ENCODE peak calls at places on chromosomes 2 and 18, in six cellular contexts. Z, X, U, F, H and D are unnamed samples.

GRCh38 chr2:221346411-221346810 is 225.7 kb downstream of the EPHA4 start:
- DNase-seq in Z (no peak), X (no peak), U (no peak), F (peak; percentile 33), H (no peak), D (no peak)

GRCh38 chr18:75068682-75069435 is 140.1 kb downstream of the PTGR3 start:
- DNase-seq in Z (no peak), X (no peak), U (no peak), F (no peak), H (no peak), D (no peak)

GRCh38 chr2:241882090-241882625 is 12.6 kb downstream of the RTP5 start:
- DNase-seq in Z (peak; percentile 58), X (no peak), U (peak; percentile 93), F (peak; percentile 67), H (peak; percentile 38), D (peak; percentile 69)

GRCh38 chr2:51807229-51807628 is 775.3 kb upstream of the NRXN1 start:
- DNase-seq in Z (no peak), X (no peak), U (no peak), F (no peak), H (no peak), D (no peak)

GRCh38 chr18:48534364-48534763 is 4.5 kb upstream of the CTIF start:
- DNase-seq in Z (no peak), X (no peak), U (no peak), F (peak; percentile 55), H (no peak), D (no peak)

GRCh38 chr2:215324811-215325210 is 13.0 kb downstream of the ATIC start:
- DNase-seq in Z (no peak), X (no peak), U (no peak), F (no peak), H (no peak), D (no peak)

GRCh38 chr2:16671760-16672159 is 6.1 kb upstream of the CYRIA start:
- DNase-seq in Z (no peak), X (no peak), U (no peak), F (no peak), H (no peak), D (no peak)

GRCh38 chr18:70578480-70578879 is 289.6 kb downstream of the SOCS6 start:
- DNase-seq in Z (no peak), X (no peak), U (no peak), F (no peak), H (no peak), D (no peak)

GRCh38 chr2:203813684-203814083 is 53.9 kb upstream of the CTLA4 start:
- DNase-seq in Z (no peak), X (no peak), U (no peak), F (no peak), H (no peak), D (no peak)

GRCh38 chr2:76491503-76491902 is 780.8 kb upstream of the GCFC2 start:
- DNase-seq in Z (no peak), X (no peak), U (no peak), F (no peak), H (no peak), D (no peak)

GRCh38 chr2:215664847-215665525 is 229.1 kb upstream of the FN1 start:
- DNase-seq in Z (peak; percentile 31), X (no peak), U (no peak), F (no peak), H (no peak), D (no peak)

GRCh38 chr2:193824474-193824873 is 1629.7 kb upstream of the TMEFF2 start:
- DNase-seq in Z (no peak), X (no peak), U (no peak), F (no peak), H (no peak), D (no peak)

GRCh38 chr2:187982668-187983067 is 309.0 kb upstream of the GULP1 start:
- DNase-seq in Z (no peak), X (no peak), U (no peak), F (no peak), H (no peak), D (no peak)

GRCh38 chr18:37698508-37699035 is 133.0 kb upstream of the CELF4 start:
- DNase-seq in Z (no peak), X (no peak), U (no peak), F (no peak), H (no peak), D (no peak)

GRCh38 chr18:34760444-34760843 is 50.3 kb downstream of the DTNA start:
- DNase-seq in Z (no peak), X (no peak), U (no peak), F (no peak), H (no peak), D (peak; percentile 44)

GRCh38 chr18:1999387-1999786 is 571.9 kb downstream of the METTL4 start:
- DNase-seq in Z (no peak), X (no peak), U (no peak), F (no peak), H (no peak), D (no peak)

GRCh38 chr2:118089015-118089800 is 937 bp downstream of the INSIG2 start:
- DNase-seq in Z (peak; percentile 38), X (no peak), U (no peak), F (no peak), H (peak; percentile 10), D (no peak)

GRCh38 chr18:57585846-57586242 is 658 bp downstream of the FECH start:
- DNase-seq in Z (no peak), X (no peak), U (no peak), F (no peak), H (no peak), D (no peak)

GRCh38 chr2:224217233-224217961 is 178.3 kb upstream of the SERPINE2 start:
- DNase-seq in Z (no peak), X (no peak), U (no peak), F (no peak), H (no peak), D (no peak)

GRCh38 chr2:40401896-40402295 is 50.0 kb downstream of the SLC8A1 start:
- DNase-seq in Z (no peak), X (no peak), U (no peak), F (no peak), H (no peak), D (no peak)

GRCh38 chr2:3454802-3455201 is 64.5 kb downstream of the ADI1 start:
- DNase-seq in Z (no peak), X (no peak), U (no peak), F (no peak), H (no peak), D (no peak)

GRCh38 chr2:120559401-120559800 is 176.3 kb upstream of the GLI2 start:
- DNase-seq in Z (no peak), X (no peak), U (no peak), F (no peak), H (no peak), D (no peak)

GRCh38 chr2:233208382-233209116 is 42.9 kb upstream of the ATG16L1 start:
- DNase-seq in Z (no peak), X (no peak), U (peak; percentile 23), F (no peak), H (no peak), D (no peak)

GRCh38 chr2:142423603-142424002 is 292.8 kb upstream of the LRP1B start:
- DNase-seq in Z (no peak), X (no peak), U (no peak), F (no peak), H (no peak), D (no peak)

GRCh38 chr18:48392266-48392665 is 16.9 kb downstream of the ZBTB7C start:
- DNase-seq in Z (no peak), X (no peak), U (no peak), F (no peak), H (no peak), D (no peak)

GRCh38 chr2:121197369-121198091 is 87.5 kb downstream of the TFCP2L1 start:
- DNase-seq in Z (peak; percentile 95), X (no peak), U (peak; percentile 86), F (no peak), H (no peak), D (peak; percentile 99)

GRCh38 chr2:9573013-9573708 is 17.5 kb upstream of the ADAM17 start:
- DNase-seq in Z (no peak), X (no peak), U (no peak), F (no peak), H (no peak), D (no peak)

GRCh38 chr2:143083636-143084035 is 45.6 kb upstream of the ARHGAP15 start:
- DNase-seq in Z (no peak), X (no peak), U (no peak), F (no peak), H (no peak), D (no peak)

GRCh38 chr2:45458909-45459563 is 152.0 kb downstream of the SRBD1 start:
- DNase-seq in Z (peak; percentile 41), X (no peak), U (no peak), F (no peak), H (no peak), D (no peak)

GRCh38 chr2:54499666-54500065 is 43.5 kb downstream of the SPTBN1 start:
- DNase-seq in Z (no peak), X (no peak), U (no peak), F (peak; percentile 59), H (no peak), D (peak; percentile 32)

GRCh38 chr2:20106746-20107145 is 55.3 kb upstream of the LAPTM4A start:
- DNase-seq in Z (no peak), X (no peak), U (no peak), F (no peak), H (no peak), D (no peak)

GRCh38 chr2:160603771-160604510 is 110.3 kb upstream of the RBMS1 start:
- DNase-seq in Z (no peak), X (no peak), U (no peak), F (no peak), H (no peak), D (no peak)

GRCh38 chr2:112483821-112484220 is 1.9 kb downstream of the TTL start:
- DNase-seq in Z (no peak), X (no peak), U (no peak), F (no peak), H (no peak), D (no peak)

GRCh38 chr18:21826196-21826595 is 85.6 kb downstream of the MIB1 start:
- DNase-seq in Z (no peak), X (no peak), U (no peak), F (no peak), H (no peak), D (no peak)
- H3K4me3 ChIP-seq in Z (no peak overlapping the region), X (no peak overlapping the region), U (no peak overlapping the region), F (no peak overlapping the region), H (no peak overlapping the region), D (peak overlapping the region; percentile 61)

GRCh38 chr2:26270363-26270762 is 25.6 kb downstream of the HADHB start:
- DNase-seq in Z (no peak), X (no peak), U (no peak), F (no peak), H (no peak), D (no peak)
- H3K4me1 ChIP-seq in Z (no peaks in the 10 kb centered on the region), X (no peaks in the 10 kb centered on the region), U (peaks cover 67% of the 10 kb centered on the region), F (peaks cover 11% of the 10 kb centered on the region), H (no peaks in the 10 kb centered on the region), D (peaks cover 32% of the 10 kb centered on the region)

GRCh38 chr2:80887923-80888322 is 583.4 kb upstream of the LRRTM1 start:
- DNase-seq in Z (no peak), X (no peak), U (no peak), F (no peak), H (no peak), D (no peak)

GRCh38 chr2:80889009-80889408 is 584.5 kb upstream of the LRRTM1 start:
- DNase-seq in Z (no peak), X (no peak), U (no peak), F (no peak), H (no peak), D (no peak)
- H3K4me3 ChIP-seq in Z (no peak overlapping the region), X (no peak overlapping the region), U (no peak overlapping the region), F (no peak overlapping the region), H (no peak overlapping the region), D (no peak overlapping the region)

GRCh38 chr2:239290618-239291504 is 110.0 kb downstream of the HDAC4 start:
- DNase-seq in Z (peak; percentile 37), X (no peak), U (peak; percentile 73), F (peak; percentile 35), H (no peak), D (peak; percentile 93)
- H3K4me1 ChIP-seq in Z (no peaks in the 10 kb centered on the region), X (peaks cover 72% of the 10 kb centered on the region), U (peaks cover 98% of the 10 kb centered on the region), F (peaks cover 23% of the 10 kb centered on the region), H (peaks cover 58% of the 10 kb centered on the region), D (peaks cover 97% of the 10 kb centered on the region)